ENCODE peak calls at places on chromosome X, in seven cellular contexts. One of them, this sample, is unnamed.

GRCh38 chrX:44953734-44954502 is 80.9 kb downstream of the KDM6A start:
- DNase-seq in H4: no peak
- DNase-seq in putamen: no peak
- DNase-seq in activated CD4-positive, alpha-beta T cell treated with anti-CD3 and anti-CD28 coated beads, Interleukin-2, amount 50 U/mL, for 1 hour: no peak
- DNase-seq in upper lobe of right lung: no peak
- DNase-seq in activated T-helper 1 cell treated with Interleukin-2 at 50 U/mL for 16 hours: no peak
- DNase-seq in HFF-Myc: no peak
- DNase-seq in this sample: no peak

GRCh38 chrX:40773809-40774208 is 38.5 kb upstream of the MED14 start:
- DNase-seq in H4: peak
- DNase-seq in putamen: no peak
- DNase-seq in activated CD4-positive, alpha-beta T cell treated with anti-CD3 and anti-CD28 coated beads, Interleukin-2, amount 50 U/mL, for 1 hour: no peak
- DNase-seq in upper lobe of right lung: no peak
- DNase-seq in activated T-helper 1 cell treated with Interleukin-2 at 50 U/mL for 16 hours: no peak
- DNase-seq in HFF-Myc: peak
- DNase-seq in this sample: no peak

GRCh38 chrX:7120578-7121219 is 26.8 kb upstream of the STS start:
- DNase-seq in H4: peak
- DNase-seq in putamen: no peak
- DNase-seq in activated CD4-positive, alpha-beta T cell treated with anti-CD3 and anti-CD28 coated beads, Interleukin-2, amount 50 U/mL, for 1 hour: no peak
- DNase-seq in upper lobe of right lung: no peak
- DNase-seq in activated T-helper 1 cell treated with Interleukin-2 at 50 U/mL for 16 hours: no peak
- DNase-seq in HFF-Myc: no peak
- DNase-seq in this sample: no peak

GRCh38 chrX:2629316-2630168 is 61.6 kb upstream of the CD99 start:
- DNase-seq in H4: peak
- DNase-seq in putamen: no peak
- DNase-seq in activated CD4-positive, alpha-beta T cell treated with anti-CD3 and anti-CD28 coated beads, Interleukin-2, amount 50 U/mL, for 1 hour: no peak
- DNase-seq in upper lobe of right lung: no peak
- DNase-seq in activated T-helper 1 cell treated with Interleukin-2 at 50 U/mL for 16 hours: no peak
- DNase-seq in HFF-Myc: no peak
- DNase-seq in this sample: no peak

GRCh38 chrX:18898517-18898916 is 85.4 kb downstream of the PHKA2 start:
- DNase-seq in H4: no peak
- DNase-seq in putamen: peak
- DNase-seq in activated CD4-positive, alpha-beta T cell treated with anti-CD3 and anti-CD28 coated beads, Interleukin-2, amount 50 U/mL, for 1 hour: no peak
- DNase-seq in upper lobe of right lung: no peak
- DNase-seq in activated T-helper 1 cell treated with Interleukin-2 at 50 U/mL for 16 hours: no peak
- DNase-seq in HFF-Myc: no peak
- DNase-seq in this sample: no peak

GRCh38 chrX:119374736-119375135 is 24.4 kb upstream of the SLC25A43 start:
- DNase-seq in H4: no peak
- DNase-seq in putamen: no peak
- DNase-seq in activated CD4-positive, alpha-beta T cell treated with anti-CD3 and anti-CD28 coated beads, Interleukin-2, amount 50 U/mL, for 1 hour: no peak
- DNase-seq in upper lobe of right lung: no peak
- DNase-seq in activated T-helper 1 cell treated with Interleukin-2 at 50 U/mL for 16 hours: no peak
- DNase-seq in HFF-Myc: peak
- DNase-seq in this sample: no peak

GRCh38 chrX:154068560-154068959 is 29.0 kb downstream of the MECP2 start:
- DNase-seq in H4: no peak
- DNase-seq in putamen: no peak
- DNase-seq in activated CD4-positive, alpha-beta T cell treated with anti-CD3 and anti-CD28 coated beads, Interleukin-2, amount 50 U/mL, for 1 hour: no peak
- DNase-seq in upper lobe of right lung: no peak
- DNase-seq in activated T-helper 1 cell treated with Interleukin-2 at 50 U/mL for 16 hours: no peak
- DNase-seq in HFF-Myc: no peak
- DNase-seq in this sample: no peak

GRCh38 chrX:14817559-14817958 is 55.3 kb downstream of the FANCB start:
- DNase-seq in H4: no peak
- DNase-seq in putamen: no peak
- DNase-seq in activated CD4-positive, alpha-beta T cell treated with anti-CD3 and anti-CD28 coated beads, Interleukin-2, amount 50 U/mL, for 1 hour: no peak
- DNase-seq in upper lobe of right lung: no peak
- DNase-seq in activated T-helper 1 cell treated with Interleukin-2 at 50 U/mL for 16 hours: no peak
- DNase-seq in HFF-Myc: no peak
- DNase-seq in this sample: no peak

GRCh38 chrX:19857131-19857530 is 30.3 kb downstream of the SH3KBP1 start:
- DNase-seq in H4: no peak
- DNase-seq in putamen: no peak
- DNase-seq in activated CD4-positive, alpha-beta T cell treated with anti-CD3 and anti-CD28 coated beads, Interleukin-2, amount 50 U/mL, for 1 hour: no peak
- DNase-seq in upper lobe of right lung: no peak
- DNase-seq in activated T-helper 1 cell treated with Interleukin-2 at 50 U/mL for 16 hours: no peak
- DNase-seq in HFF-Myc: no peak
- DNase-seq in this sample: no peak